ENCODE peak calls at places on chromosomes 6 and 20, in four cellular contexts. B is left lung; R is WERI-Rb-1; V is CD4-positive, CD25-positive, alpha-beta regulatory T cell. I is an unnamed sample.

GRCh38 chr6:16649241-16649640 is 112.0 kb downstream of the ATXN1 start:
- DNase-seq in R (no peak), V (no peak), B (no peak), I (no peak)

GRCh38 chr20:8583209-8584106 is 451.4 kb downstream of the PLCB1 start:
- DNase-seq in R (no peak), V (no peak), B (no peak), I (no peak)

GRCh38 chr6:3796396-3796795 is 44.9 kb upstream of the PXDC1 start:
- DNase-seq in R (no peak), B (no peak), V (no peak), I (peak; percentile 75)

GRCh38 chr6:47414517-47415167 is 62.9 kb upstream of the CD2AP start:
- DNase-seq in B (no peak), R (no peak), V (peak; percentile 59), I (no peak)

GRCh38 chr20:21377701-21378100 is 19.6 kb downstream of the NKX2-4 start:
- DNase-seq in V (no peak), R (no peak), B (no peak), I (no peak)

GRCh38 chr6:4977468-4977867 is 26.4 kb downstream of the RPP40 start:
- DNase-seq in R (no peak), B (no peak), V (no peak), I (no peak)

GRCh38 chr6:75480425-75480824 is 13.2 kb downstream of the FILIP1 start:
- DNase-seq in R (no peak), V (no peak), B (no peak), I (no peak)

GRCh38 chr6:108524528-108525218 is 36.0 kb upstream of the FOXO3 start:
- DNase-seq in V (no peak), R (no peak), B (no peak), I (no peak)

GRCh38 chr6:105258816-105259215 is 79.0 kb upstream of the POPDC3 start:
- DNase-seq in R (no peak), B (peak; percentile 58), V (no peak), I (no peak)

GRCh38 chr6:162533009-162533400 is 194.6 kb downstream of the PRKN start:
- DNase-seq in B (no peak), V (no peak), R (no peak), I (no peak)

GRCh38 chr6:27777126-27777525 is 135.1 kb downstream of the OR2B2 start:
- DNase-seq in V (no peak), B (no peak), R (no peak), I (no peak)

GRCh38 chr6:107679457-107679856 is 144.7 kb downstream of the SCML4 start:
- DNase-seq in R (peak; percentile 23), V (no peak), B (no peak), I (peak; percentile 45)

GRCh38 chr20:33732166-33732970 is 572 bp downstream of the ZNF341 start:
- DNase-seq in V (no peak), B (peak; percentile 91), R (peak; percentile 89), I (peak; percentile 86)

GRCh38 chr6:329888-330691 is 37.8 kb downstream of the DUSP22 start:
- DNase-seq in R (no peak), B (no peak), V (no peak), I (no peak)

GRCh38 chr6:17712573-17712972 is 5.8 kb upstream of the NUP153 start:
- DNase-seq in B (no peak), V (no peak), R (no peak), I (no peak)

GRCh38 chr6:53352360-53352759 is 3.6 kb upstream of the ELOVL5 start:
- DNase-seq in B (no peak), R (no peak), V (no peak), I (no peak)

GRCh38 chr20:16864069-16864468 is 115.9 kb downstream of the OTOR start:
- DNase-seq in R (no peak), V (no peak), B (no peak), I (no peak)

GRCh38 chr6:26569433-26569764 is 27.4 kb upstream of the ABT1 start:
- DNase-seq in B (no peak), R (no peak), V (no peak), I (no peak)

GRCh38 chr6:38651121-38651784 is 11.5 kb upstream of the BTBD9 start:
- DNase-seq in B (no peak), V (no peak), R (no peak), I (no peak)

GRCh38 chr6:6225885-6226284 is 94.6 kb downstream of the F13A1 start:
- DNase-seq in R (no peak), B (no peak), V (no peak), I (no peak)

GRCh38 chr6:158016571-158017383 is 35.1 kb downstream of the SYNJ2 start:
- DNase-seq in V (no peak), R (no peak), B (peak; percentile 22), I (no peak)

GRCh38 chr6:106145741-106146227 is 59.6 kb downstream of the PRDM1 start:
- DNase-seq in B (no peak), V (peak; percentile 34), R (no peak), I (no peak)

GRCh38 chr6:37717836-37718251 is 20.2 kb upstream of the MDGA1 start:
- DNase-seq in R (no peak), B (no peak), V (no peak), I (no peak)

GRCh38 chr6:46281110-46281509 is 110.3 kb upstream of the ENPP5 start:
- DNase-seq in R (no peak), B (no peak), V (no peak), I (no peak)

GRCh38 chr6:166008441-166009369 is 158.9 kb downstream of the TBXT start:
- DNase-seq in V (no peak), B (no peak), R (no peak), I (no peak)

GRCh38 chr20:33893314-33893713 is 82.2 kb downstream of the CHMP4B start:
- DNase-seq in R (no peak), B (no peak), V (no peak), I (no peak)

GRCh38 chr6:143676437-143677045 is 1.2 kb upstream of the PHACTR2 start:
- DNase-seq in V (no peak), B (no peak), R (no peak), I (no peak)

GRCh38 chr6:109349419-109349987 is 32.8 kb downstream of the CD164 start:
- DNase-seq in V (no peak), R (no peak), B (no peak), I (no peak)

GRCh38 chr20:58228484-58229197 is at the start of gene ANKRD60:
- DNase-seq in V (no peak), B (no peak), R (peak; percentile 42), I (no peak)

GRCh38 chr6:133512410-133513016 is 271.4 kb downstream of the EYA4 start:
- DNase-seq in B (no peak), R (peak; percentile 22), V (peak; percentile 12), I (peak; percentile 21)

GRCh38 chr20:34874094-34874654 is 1.5 kb upstream of the GGT7 start:
- DNase-seq in B (peak; percentile 73), R (peak; percentile 84), V (peak; percentile 73), I (peak; percentile 53)

GRCh38 chr6:95280690-95281273 is 296.6 kb upstream of the MANEA start:
- DNase-seq in B (no peak), R (peak; percentile 74), V (no peak), I (peak; percentile 9)

GRCh38 chr6:142369266-142369665 is 67.5 kb downstream of the ADGRG6 start:
- DNase-seq in R (no peak), B (no peak), V (no peak), I (no peak)

GRCh38 chr6:52143551-52143950 is 42.6 kb upstream of the IL17A start:
- DNase-seq in B (no peak), R (no peak), V (no peak), I (no peak)

DNA sequence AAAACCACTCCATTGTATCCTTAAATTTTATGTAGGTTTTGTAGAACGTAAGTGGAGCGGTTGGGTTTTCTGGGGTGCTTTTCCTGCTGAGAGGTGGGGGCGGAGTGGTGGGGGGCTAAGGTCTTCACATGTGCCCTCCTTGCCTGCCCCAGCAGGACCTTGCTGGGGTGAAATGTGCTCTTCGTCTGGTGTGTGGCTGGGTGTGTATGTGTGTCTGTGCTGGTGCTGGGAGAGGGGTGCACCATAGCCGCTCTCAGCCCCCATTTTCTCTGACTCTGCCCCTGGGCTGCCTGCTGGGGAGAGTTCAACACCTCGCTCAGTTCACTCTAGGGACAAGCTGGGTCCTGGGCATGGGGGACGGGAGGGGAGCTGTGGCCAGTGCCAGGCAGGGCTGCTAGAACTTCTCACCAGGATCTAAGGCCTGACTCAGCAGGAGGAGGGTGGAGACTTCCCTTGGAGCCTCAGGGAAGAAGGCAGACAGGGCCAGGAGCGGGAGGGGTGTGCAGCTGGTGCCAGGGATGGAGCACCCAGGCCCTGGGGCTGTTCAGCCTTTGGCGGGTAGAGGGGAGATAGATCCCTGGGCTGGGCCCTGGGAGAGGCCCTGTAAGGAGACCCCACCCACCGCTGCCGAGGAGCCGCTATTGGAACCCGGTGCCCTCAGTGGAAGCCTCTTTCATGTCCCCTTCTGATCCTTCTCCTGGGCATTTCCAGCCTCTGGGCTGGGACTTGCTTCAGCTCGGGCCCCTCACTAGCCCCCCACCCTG is 4.8 kb downstream of the SOX18 start:
- DNase-seq in R (no peak), B (no peak), V (no peak), I (no peak)
- H3K27ac ChIP-seq in R (no peak overlapping the region), B (peak overlapping the region; percentile 41), V (no peak overlapping the region), I (peak overlapping the region; percentile 90)

GRCh38 chr20:53001502-53002301 is 29.5 kb downstream of the TSHZ2 start:
- DNase-seq in V (peak; percentile 50), R (no peak), B (no peak), I (no peak)
- H3K4me3 ChIP-seq in V (peak overlapping the region; percentile 87), R (no peak overlapping the region), B (no peak overlapping the region), I (no peak overlapping the region)

GRCh38 chr20:23131766-23132165 is 45.6 kb upstream of the CD93 start:
- DNase-seq in R (no peak), B (no peak), V (no peak), I (no peak)

GRCh38 chr20:23132293-23132929 is 46.3 kb upstream of the CD93 start:
- DNase-seq in V (no peak), B (peak; percentile 37), R (no peak), I (no peak)

GRCh38 chr20:23133560-23133998 is 47.5 kb upstream of the CD93 start:
- DNase-seq in V (no peak), B (peak; percentile 10), R (no peak), I (no peak)

GRCh38 chr20:23130622-23130916 is 44.4 kb upstream of the CD93 start:
- DNase-seq in V (no peak), R (no peak), B (no peak), I (no peak)

GRCh38 chr20:23132930-23133559 is 46.9 kb upstream of the CD93 start:
- DNase-seq in B (peak; percentile 63), V (no peak), R (no peak), I (peak; percentile 65)
- H3K27ac ChIP-seq in B (peak overlapping the region; percentile 70), V (no peak overlapping the region), R (no peak overlapping the region), I (peak overlapping the region; percentile 75)

DNA sequence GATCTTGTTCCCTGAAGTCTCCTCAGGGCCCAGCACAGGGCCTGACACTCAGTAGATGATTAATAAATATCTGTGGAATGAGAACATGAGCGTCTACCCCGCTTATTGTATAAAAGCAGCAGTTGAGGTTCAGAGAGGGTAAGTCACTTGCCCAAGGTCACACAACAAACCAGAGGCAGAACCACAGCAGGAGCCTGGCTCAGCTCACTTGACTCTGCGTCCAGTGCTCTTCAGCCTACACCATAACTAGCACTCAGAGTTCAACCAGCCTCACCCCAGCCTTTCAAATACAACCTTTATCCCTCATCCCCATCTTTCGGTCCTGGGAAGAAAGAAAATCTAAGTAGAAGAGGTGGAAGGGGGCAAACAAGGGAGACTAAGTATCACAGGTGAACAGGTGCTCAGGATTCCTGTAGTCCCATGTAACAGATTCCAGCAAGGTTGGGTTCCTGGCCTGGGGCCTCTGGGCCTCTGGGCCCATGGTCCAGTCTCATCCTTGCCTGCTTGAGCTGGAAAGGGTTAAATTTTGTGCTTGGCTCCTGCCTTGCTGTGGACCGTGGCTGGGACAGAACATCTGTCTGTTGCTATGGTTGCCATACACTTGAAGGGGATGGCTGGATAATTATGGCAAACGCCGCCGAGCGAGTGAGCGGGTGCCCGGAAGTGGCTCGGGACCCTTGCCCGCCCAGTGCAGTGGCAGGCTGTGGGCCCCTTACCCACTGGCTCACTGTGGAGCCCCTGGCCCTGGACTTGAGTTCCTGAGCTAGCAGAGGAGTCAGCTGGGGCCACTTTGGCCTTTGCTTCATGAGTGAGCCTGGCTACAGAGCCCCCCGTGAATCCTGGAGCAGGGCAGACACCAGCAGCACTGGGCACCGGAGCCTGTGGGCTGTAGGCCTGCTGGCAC is 25.1 kb upstream of the NOL4L start:
- DNase-seq in V (no peak), B (no peak), R (no peak), I (no peak)
- H3K4me3 ChIP-seq in V (no peak overlapping the region), B (no peak overlapping the region), R (no peak overlapping the region), I (no peak overlapping the region)

I was measured in heart right ventricle.